ENCODE peak calls at places on chromosome 2, in ten cellular contexts. S is spleen, C is GM12878, U is H1, D is sigmoid colon, G is HCT116, L is SK-N-SH, X is K562, V is prostate gland, O is GM23338. P is an unnamed sample.

GRCh38 chr2:170845343-170845742 is 28.7 kb downstream of the GAD1 start:
- DNase-seq in S (no peak), C (no peak), U (peak; percentile 80), D (no peak), G (peak; percentile 10), L (no peak), X (peak; percentile 51), V (no peak), O (peak; percentile 84), P (no peak)

GRCh38 chr2:63755980-63756379 is 85.7 kb upstream of the UGP2 start:
- DNase-seq in S (no peak), C (no peak), U (no peak), D (no peak), G (no peak), L (no peak), X (no peak), V (no peak), O (no peak), P (no peak)

GRCh38 chr2:96888082-96889011 is 18.5 kb upstream of the SEMA4C start:
- DNase-seq in S (no peak), C (no peak), U (no peak), D (peak; percentile 79), G (no peak), L (no peak), X (no peak), V (peak; percentile 95), O (no peak), P (peak; percentile 77)

GRCh38 chr2:70141754-70142589 is 48.8 kb downstream of the C2orf42 start:
- DNase-seq in S (no peak), C (no peak), U (peak; percentile 81), D (no peak), G (peak; percentile 32), L (peak; percentile 81), X (peak; percentile 81), V (no peak), O (peak; percentile 78), P (peak; percentile 78)

GRCh38 chr2:6780765-6781274 is 84.9 kb downstream of the CMPK2 start:
- DNase-seq in S (peak; percentile 81), C (peak; percentile 12), U (no peak), D (peak; percentile 69), G (no peak), L (peak; percentile 76), X (no peak), V (no peak), O (no peak), P (no peak)

GRCh38 chr2:215968499-215968898 is 44.9 kb downstream of the MREG start:
- DNase-seq in S (no peak), C (no peak), U (no peak), D (no peak), G (no peak), L (no peak), X (no peak), V (no peak), O (no peak), P (no peak)

GRCh38 chr2:43185146-43185545 is 41.3 kb downstream of the ZFP36L2 start:
- DNase-seq in S (no peak), C (no peak), U (no peak), D (no peak), G (peak; percentile 69), L (no peak), X (peak; percentile 55), V (no peak), O (no peak), P (no peak)

GRCh38 chr2:175396696-175397095 is 215.2 kb upstream of the ATP5MC3 start:
- DNase-seq in S (no peak), C (no peak), U (no peak), D (no peak), G (no peak), L (peak; percentile 47), X (no peak), V (no peak), O (no peak), P (no peak)

GRCh38 chr2:98912221-98912851 is 23.7 kb downstream of the CRACDL start:
- DNase-seq in S (peak; percentile 66), C (no peak), U (peak; percentile 38), D (peak; percentile 65), G (peak; percentile 29), L (peak; percentile 63), X (no peak), V (no peak), O (no peak), P (peak; percentile 52)

GRCh38 chr2:192064459-192064858 is 130.3 kb downstream of the TMEFF2 start:
- DNase-seq in S (no peak), C (no peak), U (no peak), D (no peak), G (no peak), L (no peak), X (no peak), V (no peak), O (no peak), P (no peak)

GRCh38 chr2:96692094-96692971 is 47.5 kb downstream of the LMAN2L start:
- DNase-seq in S (peak; percentile 42), C (no peak), U (no peak), D (peak; percentile 50), G (no peak), L (no peak), X (no peak), V (no peak), O (no peak), P (no peak)

GRCh38 chr2:129396980-129397599 is 582.4 kb upstream of the RAB6C start:
- DNase-seq in S (peak; percentile 47), C (peak; percentile 21), U (no peak), D (no peak), G (peak; percentile 16), L (peak; percentile 43), X (peak; percentile 31), V (peak; percentile 61), O (peak; percentile 80), P (no peak)

GRCh38 chr2:144324446-144325045 is 195.4 kb downstream of the ZEB2 start:
- DNase-seq in S (no peak), C (no peak), U (no peak), D (no peak), G (no peak), L (no peak), X (no peak), V (no peak), O (no peak), P (no peak)

GRCh38 chr2:234950730-234951385 is 959 bp upstream of the SH3BP4 start:
- DNase-seq in S (peak; percentile 67), C (no peak), U (no peak), D (peak; percentile 63), G (no peak), L (no peak), X (no peak), V (peak; percentile 36), O (peak; percentile 60), P (peak; percentile 75)

GRCh38 chr2:131521961-131522781 is 5.5 kb upstream of the CCDC74A start:
- DNase-seq in S (peak; percentile 76), C (no peak), U (peak; percentile 57), D (peak; percentile 62), G (no peak), L (no peak), X (no peak), V (no peak), O (peak; percentile 33), P (peak; percentile 18)

GRCh38 chr2:36168136-36168535 is 187.4 kb upstream of the CRIM1 start:
- DNase-seq in S (no peak), C (no peak), U (no peak), D (no peak), G (no peak), L (no peak), X (no peak), V (no peak), O (no peak), P (no peak)

GRCh38 chr2:38315707-38316333 is 61.3 kb downstream of the ATL2 start:
- DNase-seq in S (no peak), C (peak; percentile 11), U (no peak), D (no peak), G (peak; percentile 31), L (peak; percentile 67), X (peak; percentile 34), V (no peak), O (peak; percentile 76), P (no peak)

GRCh38 chr2:212005077-212005671 is 533.4 kb downstream of the ERBB4 start:
- DNase-seq in S (no peak), C (no peak), U (peak; percentile 55), D (no peak), G (peak; percentile 57), L (peak; percentile 37), X (no peak), V (no peak), O (peak; percentile 73), P (no peak)

GRCh38 chr2:18626256-18626668 is 36.9 kb upstream of the NT5C1B start:
- DNase-seq in S (no peak), C (no peak), U (no peak), D (no peak), G (no peak), L (no peak), X (no peak), V (no peak), O (no peak), P (no peak)

GRCh38 chr2:127092306-127092705 is 14.6 kb downstream of the BIN1 start:
- DNase-seq in S (peak; percentile 69), C (no peak), U (no peak), D (no peak), G (no peak), L (no peak), X (no peak), V (no peak), O (no peak), P (peak; percentile 61)

GRCh38 chr2:201361078-201361477 is 3.9 kb upstream of the FLACC1 start:
- DNase-seq in S (no peak), C (no peak), U (no peak), D (no peak), G (no peak), L (no peak), X (no peak), V (no peak), O (no peak), P (no peak)
- H3K4me3 ChIP-seq in S (no peak overlapping the region), C (no peak overlapping the region), U (no peak overlapping the region), D (no peak overlapping the region), G (no peak overlapping the region), L (no peak overlapping the region), X (no peak overlapping the region), V (no peak overlapping the region), O (no peak overlapping the region), P (no peak overlapping the region)

GRCh38 chr2:227871375-227871788 is at the start of gene DAW1:
- DNase-seq in S (peak; percentile 81), C (no peak), U (peak; percentile 90), D (no peak), G (no peak), L (peak; percentile 88), X (peak; percentile 13), V (no peak), O (peak; percentile 95), P (peak; percentile 95)
- TF ChIP-seq POLR2AphosphoS5 in S (no peak), C (no peak), U (peak; percentile 42), D (no peak), G (no peak), L (no peak), X (no peak), V (no peak), O (peak; percentile 57), P (no peak)

GRCh38 chr2:161824226-161824625 is 200.0 kb downstream of the SLC4A10 start:
- DNase-seq in S (no peak), C (no peak), U (no peak), D (no peak), G (no peak), L (no peak), X (no peak), V (no peak), O (no peak), P (no peak)

GRCh38 chr2:161825429-161825828 is 201.2 kb downstream of the SLC4A10 start:
- DNase-seq in S (no peak), C (no peak), U (no peak), D (no peak), G (no peak), L (no peak), X (no peak), V (no peak), O (no peak), P (no peak)
- H3K4me1 ChIP-seq in S (no peaks in the 10 kb centered on the region), C (no peaks in the 10 kb centered on the region), U (no peaks in the 10 kb centered on the region), D (no peaks in the 10 kb centered on the region), G (no peaks in the 10 kb centered on the region), L (no peaks in the 10 kb centered on the region), X (no peaks in the 10 kb centered on the region), V (no peaks in the 10 kb centered on the region), O (no peaks in the 10 kb centered on the region), P (no peaks in the 10 kb centered on the region)

GRCh38 chr2:174340400-174341300 is 5.9 kb downstream of the SP9 start:
- DNase-seq in S (peak; percentile 78), C (no peak), U (peak; percentile 76), D (no peak), G (no peak), L (peak; percentile 74), X (no peak), V (no peak), O (peak; percentile 72), P (no peak)
- H3K4me3 ChIP-seq in S (no peak overlapping the region), C (no peak overlapping the region), U (peak overlapping the region; percentile 9), D (no peak overlapping the region), G (no peak overlapping the region), L (no peak overlapping the region), X (no peak overlapping the region), V (no peak overlapping the region), O (peak overlapping the region; percentile 66), P (peak overlapping the region; percentile 4)